ENCODE peak calls at places on chromosome 5, in ten cellular contexts. A is kidney; E is CD4-positive, alpha-beta memory T cell; L is iPS DF 6.9; Y is esophagus squamous epithelium; T is CD8-positive, alpha-beta T cell; H is naive thymus-derived CD4-positive, alpha-beta T cell; N is mucosa of descending colon; B is tibial nerve; S is adrenal gland. M is an unnamed sample. For H3K4me1, the result is how much of the 10 kb centered on the place peaks cover.

GRCh38 chr5:171709930-171710329 is 75.7 kb upstream of the SMIM23 start:
- DNase-seq in L (no peak), S (no peak), E (no peak), B (no peak), T (no peak), N (no peak), H (no peak), A (no peak), Y (no peak), M (no peak)

GRCh38 chr5:169701910-169702451 is 64.9 kb downstream of the DOCK2 start:
- DNase-seq in T (no peak), A (no peak), N (no peak), H (no peak), B (no peak), E (no peak), L (no peak), S (no peak), Y (no peak), M (no peak)

GRCh38 chr5:106860398-106861044 is 810.2 kb downstream of the EFNA5 start:
- DNase-seq in L (no peak), A (no peak), Y (no peak), N (no peak), T (no peak), H (no peak), S (no peak), B (no peak), E (no peak), M (no peak)

GRCh38 chr5:148729182-148729581 is 74.9 kb upstream of the HTR4 start:
- DNase-seq in A (no peak), S (no peak), N (no peak), B (no peak), H (no peak), T (no peak), L (no peak), Y (no peak), E (no peak), M (no peak)

GRCh38 chr5:40578501-40579451 is 100.9 kb upstream of the PTGER4 start:
- DNase-seq in B (no peak), Y (no peak), E (no peak), A (no peak), H (peak), N (no peak), T (no peak), L (no peak), S (no peak), M (no peak)

GRCh38 chr5:181153814-181154213 is 6.4 kb downstream of the OR2V2 start:
- DNase-seq in S (no peak), Y (no peak), E (no peak), H (no peak), N (no peak), T (no peak), L (no peak), A (no peak), B (no peak), M (no peak)

GRCh38 chr5:116652196-116652729 is 77.6 kb upstream of the SEMA6A start:
- DNase-seq in L (peak), H (no peak), E (no peak), S (peak), B (peak), A (peak), T (no peak), Y (no peak), N (no peak), M (no peak)

GRCh38 chr5:116574682-116575634 is at the start of gene SEMA6A:
- DNase-seq in L (peak), A (peak), H (peak), N (peak), B (peak), T (no peak), E (no peak), S (peak), Y (peak), M (no peak)

GRCh38 chr5:172502410-172502809 is 48.1 kb upstream of the SH3PXD2B start:
- DNase-seq in T (no peak), A (no peak), Y (no peak), L (no peak), S (no peak), H (no peak), E (no peak), N (no peak), B (peak), M (no peak)

GRCh38 chr5:63135306-63135705 is 556.7 kb downstream of the LRRC70 start:
- DNase-seq in S (no peak), Y (no peak), H (no peak), N (no peak), E (no peak), A (no peak), T (no peak), B (no peak), L (no peak), M (no peak)

GRCh38 chr5:170053896-170054295 is 51.8 kb upstream of the FOXI1 start:
- DNase-seq in L (no peak), B (no peak), E (no peak), A (no peak), S (no peak), T (no peak), N (no peak), H (no peak), Y (no peak), M (no peak)

GRCh38 chr5:72301557-72301956 is 18.5 kb downstream of the MRPS27 start:
- DNase-seq in N (no peak), E (no peak), Y (no peak), L (no peak), S (no peak), A (no peak), T (no peak), B (no peak), H (no peak), M (no peak)

GRCh38 chr5:172909931-172910502 is 49.2 kb upstream of the RPL26L1 start:
- DNase-seq in B (no peak), E (no peak), S (no peak), Y (no peak), H (no peak), L (no peak), N (peak), A (no peak), T (no peak), M (no peak)

GRCh38 chr5:168328804-168329203 is 37.4 kb downstream of the WWC1 start:
- DNase-seq in Y (no peak), A (no peak), N (peak), B (no peak), L (no peak), S (no peak), E (no peak), T (no peak), H (no peak), M (no peak)

GRCh38 chr5:155189981-155190380 is 176.4 kb downstream of the KIF4B start:
- DNase-seq in H (no peak), S (no peak), T (no peak), A (no peak), N (no peak), E (no peak), B (no peak), Y (no peak), L (no peak), M (no peak)

GRCh38 chr5:37721447-37721871 is 118.4 kb downstream of the GDNF start:
- DNase-seq in B (no peak), N (no peak), S (no peak), L (no peak), T (no peak), A (no peak), E (no peak), Y (no peak), H (no peak), M (no peak)

GRCh38 chr5:90930756-90931431 is 372.3 kb downstream of the ADGRV1 start:
- DNase-seq in T (no peak), S (peak), N (no peak), B (no peak), A (no peak), E (no peak), Y (no peak), L (no peak), H (no peak), M (no peak)

GRCh38 chr5:2995035-2995434 is 243.6 kb upstream of the IRX2 start:
- DNase-seq in Y (no peak), S (no peak), N (no peak), H (no peak), E (no peak), L (no peak), T (no peak), B (no peak), A (no peak), M (no peak)

GRCh38 chr5:118723021-118723338 is 265.4 kb downstream of the DTWD2 start:
- DNase-seq in S (no peak), E (no peak), Y (no peak), L (no peak), B (no peak), N (no peak), T (no peak), H (no peak), A (no peak), M (no peak)

GRCh38 chr5:151205411-151205810 is 18.5 kb downstream of the CCDC69 start:
- DNase-seq in H (no peak), Y (no peak), A (no peak), S (no peak), T (no peak), E (no peak), N (no peak), B (no peak), L (no peak), M (no peak)

GRCh38 chr5:88727705-88728313 is 155.2 kb downstream of the MEF2C start:
- DNase-seq in S (no peak), B (no peak), L (no peak), A (no peak), T (no peak), Y (no peak), E (peak), H (peak), N (no peak), M (no peak)

GRCh38 chr5:181243521-181244307 is at the start of gene RACK1:
- DNase-seq in E (peak), Y (no peak), N (peak), A (peak), S (peak), B (peak), L (no peak), T (peak), H (peak), M (peak)

GRCh38 chr5:95027151-95027721 is 257.7 kb downstream of the MCTP1 start:
- DNase-seq in Y (no peak), T (no peak), L (no peak), E (no peak), H (no peak), B (no peak), S (no peak), A (no peak), N (no peak), M (no peak)

GRCh38 chr5:76529464-76530344 is 93.5 kb downstream of the F2RL2 start:
- DNase-seq in S (no peak), N (no peak), A (no peak), E (no peak), B (no peak), L (no peak), Y (no peak), T (no peak), H (no peak), M (no peak)

GRCh38 chr5:76526950-76527349 is 96.3 kb downstream of the F2RL2 start:
- DNase-seq in E (no peak), L (no peak), T (no peak), H (no peak), Y (no peak), S (no peak), A (no peak), B (no peak), N (no peak), M (no peak)

GRCh38 chr5:76532061-76532460 is 91.1 kb downstream of the F2RL2 start:
- DNase-seq in B (no peak), N (no peak), S (no peak), T (no peak), E (no peak), H (no peak), Y (no peak), L (no peak), A (no peak), M (no peak)

GRCh38 chr5:76527685-76528161 is 95.5 kb downstream of the F2RL2 start:
- DNase-seq in L (no peak), S (no peak), N (no peak), Y (no peak), T (no peak), B (no peak), E (no peak), H (no peak), A (no peak), M (no peak)

DNA sequence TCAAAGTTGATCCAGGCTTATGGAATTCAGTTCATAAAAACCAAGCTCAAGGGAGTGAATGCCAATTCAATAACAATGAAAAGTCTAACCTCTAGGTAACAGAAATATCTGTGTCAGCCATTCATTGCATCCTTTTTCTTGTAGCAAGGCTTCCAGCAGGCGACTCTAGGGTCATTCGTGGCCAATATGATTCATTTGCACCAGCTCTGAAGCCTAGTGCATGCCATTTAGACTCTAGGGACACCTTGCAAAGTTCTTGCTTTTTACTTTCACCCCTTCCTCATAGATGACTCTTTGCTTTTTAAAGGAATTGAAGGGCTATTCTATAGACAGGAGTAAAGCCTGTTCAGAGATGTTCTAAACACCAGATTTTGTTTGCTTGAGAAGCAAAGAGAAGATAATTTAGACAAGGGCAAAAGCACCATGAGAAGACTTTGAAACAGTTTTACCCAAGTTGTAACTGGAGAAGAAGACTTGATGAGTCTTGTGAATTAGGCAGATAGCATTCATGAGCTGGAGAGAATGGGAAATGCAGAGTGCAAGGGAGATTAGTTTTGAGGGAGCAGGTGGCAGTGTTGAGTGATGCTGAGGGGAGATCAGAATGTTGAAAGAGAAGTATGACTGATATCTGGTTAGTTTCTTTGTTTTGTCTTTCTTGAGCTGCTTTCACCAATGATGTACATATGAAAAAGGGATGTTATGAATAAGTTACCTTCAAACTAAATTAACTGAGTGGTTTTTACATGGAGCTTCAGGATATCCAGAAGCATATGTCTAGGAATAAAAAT is 94.5 kb downstream of the F2RL2 start:
- DNase-seq in S (no peak), L (no peak), Y (no peak), A (no peak), B (no peak), T (no peak), E (no peak), H (no peak), N (no peak), M (no peak)
- H3K4me1 ChIP-seq in S (under half), L (under half), Y (under half), A (under half), B (under half), T (under half), E (half or more), H (under half), N (under half), M (under half)

DNA sequence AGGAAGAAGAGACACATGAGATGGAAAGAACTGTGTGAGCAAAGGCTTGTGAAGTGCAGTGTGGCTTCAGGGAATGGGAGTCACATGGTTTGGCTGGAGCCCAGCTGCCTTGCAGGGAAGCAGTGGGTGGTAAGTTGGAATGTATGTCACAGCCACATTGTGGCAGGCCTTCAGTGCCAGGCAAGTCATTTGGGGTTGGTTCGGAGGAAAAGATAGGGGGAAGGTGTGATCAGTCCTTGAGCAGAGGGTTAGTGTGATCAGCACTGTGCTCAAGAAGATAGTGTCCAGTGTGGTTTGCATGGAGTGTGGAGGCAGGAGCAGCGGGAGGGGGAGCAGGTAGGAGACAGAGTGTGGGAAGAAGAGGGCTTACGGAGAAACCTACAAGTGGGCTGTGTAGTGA is 46.4 kb downstream of the ARHGAP26 start:
- DNase-seq in H (no peak), A (no peak), T (no peak), S (peak), N (peak), E (no peak), Y (no peak), B (peak), L (no peak), M (no peak)
- H3K4me1 ChIP-seq in H (under half), A (under half), T (under half), S (under half), N (under half), E (under half), Y (under half), B (under half), L (under half), M (under half)

DNA sequence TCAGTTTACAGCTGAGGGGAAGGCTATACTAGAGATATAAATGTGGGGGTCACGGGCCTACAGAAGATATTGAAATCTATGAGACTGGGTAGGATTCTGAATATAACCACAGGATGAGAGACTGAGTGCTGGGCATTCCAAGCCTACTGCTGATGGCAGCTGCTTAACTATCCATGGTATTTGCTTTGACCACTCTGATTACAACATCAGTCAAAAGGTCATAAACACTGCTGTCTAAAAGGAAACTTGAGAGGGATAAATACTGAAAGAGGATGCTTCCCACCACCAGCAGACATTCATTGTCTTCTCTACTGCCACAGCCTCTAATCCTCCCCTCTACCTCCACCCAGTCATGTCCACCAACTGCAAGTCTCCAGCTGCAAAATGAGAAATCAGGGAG is 3.8 kb downstream of the ZNF622 start:
- DNase-seq in B (no peak), H (no peak), T (no peak), N (no peak), S (no peak), Y (no peak), A (no peak), L (no peak), E (no peak), M (no peak)
- H3K4me1 ChIP-seq in B (under half), H (under half), T (half or more), N (under half), S (under half), Y (under half), A (under half), L (under half), E (half or more), M (under half)

GRCh38 chr5:73619606-73620334 is 6.2 kb upstream of the ARHGEF28 start:
- DNase-seq in H (no peak), B (no peak), E (no peak), T (no peak), S (no peak), Y (no peak), A (no peak), L (no peak), N (no peak), M (no peak)
- H3K4me1 ChIP-seq in H (under half), B (under half), E (under half), T (under half), S (under half), Y (under half), A (under half), L (under half), N (under half), M (under half)

DNA sequence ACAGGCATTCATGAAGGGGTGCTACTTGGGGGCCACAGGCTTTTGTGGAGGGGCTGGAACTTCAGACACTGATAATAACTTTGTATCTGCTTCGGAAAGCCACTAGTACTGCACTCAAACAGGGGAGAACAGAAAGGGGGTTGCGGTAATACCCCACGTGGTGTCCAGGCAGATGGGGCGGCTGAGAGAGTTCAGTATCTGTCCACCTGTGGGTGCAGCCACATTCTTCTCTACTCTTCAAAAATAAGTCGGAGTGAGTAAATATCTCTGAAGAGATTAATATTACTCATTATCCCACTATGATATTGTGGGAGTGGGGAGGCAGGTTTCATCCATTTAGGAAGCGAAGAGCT is 102.1 kb upstream of the SSBP2 start:
- DNase-seq in N (no peak), B (no peak), T (no peak), Y (no peak), E (peak), L (no peak), H (no peak), A (no peak), S (no peak), M (no peak)
- H3K4me1 ChIP-seq in N (under half), B (under half), T (under half), Y (under half), E (under half), L (under half), H (under half), A (under half), S (under half), M (under half)

M was measured in effector memory CD4-positive, alpha-beta T cell.